ENCODE peak calls at places on chromosomes 11 and 22, in ten cellular contexts. K, B, A, I, G, O, Z, P, U and S are unnamed samples.

GRCh38 chr11:15933896-15934625 is 422.3 kb downstream of the SOX6 start:
- DNase-seq in B (no peak), Z (no peak), I (no peak), K (no peak), A (no peak), O (no peak), P (peak; percentile 69), U (no peak), G (peak; percentile 56), S (no peak)

GRCh38 chr22:40116496-40117200 is 61.1 kb upstream of the TNRC6B start:
- DNase-seq in G (no peak), K (no peak), A (no peak), I (no peak), U (no peak), P (no peak), O (no peak), Z (peak; percentile 17), B (no peak), S (no peak)

GRCh38 chr11:15677181-15677580 is 562.5 kb downstream of the INSC start:
- DNase-seq in I (no peak), B (no peak), O (no peak), G (no peak), P (no peak), A (no peak), K (no peak), Z (no peak), U (no peak), S (no peak)

GRCh38 chr22:32204211-32204855 is 540 bp downstream of the RFPL2 start:
- DNase-seq in P (no peak), O (peak; percentile 60), B (peak; percentile 67), I (peak; percentile 4), G (no peak), Z (no peak), K (no peak), U (peak; percentile 45), A (no peak), S (no peak)

GRCh38 chr11:59822989-59823566 is 12.5 kb upstream of the MRPL16 start:
- DNase-seq in I (peak; percentile 41), O (peak; percentile 53), U (no peak), A (peak; percentile 12), G (peak; percentile 74), Z (peak; percentile 16), B (no peak), P (peak; percentile 72), K (no peak), S (peak; percentile 45)

GRCh38 chr22:35661377-35661937 is 13.2 kb downstream of the APOL6 start:
- DNase-seq in B (no peak), O (no peak), A (no peak), K (no peak), P (no peak), G (no peak), Z (peak; percentile 23), I (no peak), U (no peak), S (no peak)

GRCh38 chr11:125892071-125892470 is 4.6 kb downstream of the HYLS1 start:
- DNase-seq in B (no peak), K (no peak), A (no peak), I (no peak), U (no peak), Z (no peak), O (no peak), P (no peak), G (no peak), S (no peak)

GRCh38 chr11:77198440-77198849 is 70.4 kb downstream of the MYO7A start:
- DNase-seq in O (peak; percentile 62), G (peak; percentile 57), I (no peak), Z (peak; percentile 13), U (peak; percentile 35), P (peak; percentile 10), B (no peak), A (no peak), K (no peak), S (no peak)

GRCh38 chr11:125874556-125875124 is 12.8 kb upstream of the HYLS1 start:
- DNase-seq in P (peak; percentile 88), Z (peak; percentile 61), G (peak; percentile 64), K (peak; percentile 14), B (no peak), U (no peak), O (peak; percentile 77), A (peak; percentile 84), I (peak; percentile 51), S (peak; percentile 56)

GRCh38 chr11:121453589-121454299 is 977 bp upstream of the SORL1-AS1 start:
- DNase-seq in A (no peak), I (no peak), O (no peak), Z (no peak), P (no peak), G (no peak), U (no peak), K (no peak), B (no peak), S (no peak)

GRCh38 chr11:61460986-61461385 is 31.1 kb downstream of the SDHAF2 start:
- DNase-seq in U (no peak), O (no peak), K (no peak), B (no peak), I (no peak), Z (no peak), P (no peak), G (no peak), A (no peak), S (no peak)

GRCh38 chr11:36249271-36249670 is 40.0 kb downstream of the COMMD9 start:
- DNase-seq in I (no peak), G (peak; percentile 76), P (peak; percentile 91), B (no peak), K (no peak), Z (no peak), O (no peak), A (no peak), U (no peak), S (no peak)

GRCh38 chr22:49825944-49826602 is 1.6 kb downstream of the BRD1 start:
- DNase-seq in O (no peak), Z (peak; percentile 72), U (peak; percentile 74), P (peak; percentile 37), I (no peak), K (no peak), A (no peak), B (no peak), G (no peak), S (no peak)

GRCh38 chr11:132838621-132839020 is 693.7 kb downstream of the OPCML start:
- DNase-seq in U (no peak), P (peak; percentile 31), Z (no peak), G (peak; percentile 38), O (no peak), K (no peak), A (no peak), I (no peak), B (peak; percentile 44), S (no peak)

GRCh38 chr22:49402169-49402568 is 425.5 kb downstream of the BRD1 start:
- DNase-seq in I (no peak), B (no peak), Z (no peak), P (no peak), G (no peak), U (no peak), O (no peak), A (no peak), K (no peak), S (no peak)

GRCh38 chr11:121595717-121596156 is 143.0 kb upstream of the SORL1-AS1 start:
- DNase-seq in G (peak; percentile 97), K (no peak), I (no peak), B (peak; percentile 49), O (no peak), U (no peak), A (no peak), Z (no peak), P (peak; percentile 99), S (peak; percentile 63)

GRCh38 chr11:77137421-77137820 is 9.4 kb downstream of the MYO7A start:
- DNase-seq in I (no peak), B (no peak), U (no peak), P (no peak), O (no peak), K (no peak), A (no peak), G (no peak), Z (no peak), S (no peak)

GRCh38 chr11:1531961-1532586 is 40.0 kb downstream of the DUSP8 start:
- DNase-seq in A (no peak), Z (no peak), P (no peak), U (no peak), I (no peak), O (no peak), B (peak; percentile 84), K (no peak), G (no peak), S (no peak)

GRCh38 chr11:67002297-67002913 is 20.5 kb upstream of the SYT12 start:
- DNase-seq in O (no peak), G (no peak), P (no peak), A (no peak), Z (no peak), B (no peak), K (no peak), I (no peak), U (no peak), S (no peak)

GRCh38 chr11:88569342-88569741 is 231.8 kb upstream of the CTSC start:
- DNase-seq in O (no peak), A (no peak), I (no peak), G (no peak), B (no peak), P (no peak), Z (no peak), K (no peak), U (no peak), S (no peak)

GRCh38 chr11:85756401-85757200 is 54.3 kb downstream of the SYTL2 start:
- DNase-seq in K (no peak), I (no peak), O (no peak), G (no peak), U (no peak), P (no peak), Z (peak; percentile 42), B (no peak), A (no peak), S (no peak)

GRCh38 chr11:28153586-28153985 is 45.4 kb downstream of the METTL15 start:
- DNase-seq in P (no peak), B (no peak), I (no peak), U (no peak), G (no peak), A (no peak), Z (no peak), K (no peak), O (no peak), S (no peak)

GRCh38 chr11:26522912-26523610 is 49.0 kb downstream of the MUC15 start:
- DNase-seq in K (no peak), G (peak; percentile 69), U (no peak), I (no peak), P (peak; percentile 21), A (no peak), O (no peak), Z (no peak), B (no peak), S (no peak)

GRCh38 chr11:95968585-95968984 is 44.7 kb upstream of the MTMR2 start:
- DNase-seq in K (no peak), O (no peak), G (no peak), A (no peak), I (no peak), U (no peak), Z (no peak), P (peak; percentile 28), B (no peak), S (no peak)

GRCh38 chr22:40178417-40179409 is 988 bp downstream of the TNRC6B start:
- DNase-seq in P (peak; percentile 59), K (peak; percentile 14), O (peak; percentile 16), I (no peak), U (no peak), Z (peak; percentile 39), G (peak; percentile 39), B (no peak), A (peak; percentile 13), S (no peak)

GRCh38 chr11:107183963-107184362 is 165.7 kb upstream of the GUCY1A2 start:
- DNase-seq in G (no peak), Z (no peak), P (no peak), U (no peak), O (no peak), B (no peak), I (no peak), K (no peak), A (no peak), S (no peak)

GRCh38 chr22:47114813-47115517 is 352.5 kb downstream of the TBC1D22A start:
- DNase-seq in K (no peak), G (no peak), Z (no peak), U (no peak), A (no peak), P (no peak), I (no peak), B (peak; percentile 15), O (no peak), S (no peak)

GRCh38 chr22:49080631-49081030 is 747.0 kb downstream of the BRD1 start:
- DNase-seq in B (no peak), U (no peak), P (no peak), O (no peak), Z (no peak), K (no peak), A (no peak), I (no peak), G (no peak), S (no peak)